ENCODE peak calls at places on chromosome 19, in seven cellular contexts. One of them, this sample, is unnamed.
A peak's percentile ranks its signal among the peaks of the same experiment; 100 is the strongest.

GRCh38 chr19:54586397-54586796 is 7.0 kb upstream of the LILRA1 start:
- DNase-seq in A549: no peak
- DNase-seq in cardiac septum: no peak
- DNase-seq in activated CD8-positive, alpha-beta memory T cell treated with anti-CD3 and anti-CD28 coated beads for 48 hours: no peak
- DNase-seq in hypothalamus: no peak
- DNase-seq in HCT116: no peak
- DNase-seq in Calu3: no peak
- DNase-seq in this sample: no peak

GRCh38 chr19:49894011-49894664 is 2.5 kb downstream of the IL4I1 start:
- DNase-seq in A549: no peak
- DNase-seq in cardiac septum: no peak
- DNase-seq in activated CD8-positive, alpha-beta memory T cell treated with anti-CD3 and anti-CD28 coated beads for 48 hours: no peak
- DNase-seq in hypothalamus: no peak
- DNase-seq in HCT116: no peak
- DNase-seq in Calu3: no peak
- DNase-seq in this sample: no peak

GRCh38 chr19:10149427-10149826 is 29.7 kb upstream of the EIF3G start:
- DNase-seq in A549: no peak
- DNase-seq in cardiac septum: no peak
- DNase-seq in activated CD8-positive, alpha-beta memory T cell treated with anti-CD3 and anti-CD28 coated beads for 48 hours: no peak
- DNase-seq in hypothalamus: no peak
- DNase-seq in HCT116: no peak
- DNase-seq in Calu3: no peak
- DNase-seq in this sample: no peak

GRCh38 chr19:18464646-18465045 is 26.7 kb upstream of the ISYNA1 start:
- DNase-seq in A549: peak; percentile 59
- DNase-seq in cardiac septum: peak; percentile 84
- DNase-seq in activated CD8-positive, alpha-beta memory T cell treated with anti-CD3 and anti-CD28 coated beads for 48 hours: no peak
- DNase-seq in hypothalamus: peak; percentile 76
- DNase-seq in HCT116: no peak
- DNase-seq in Calu3: no peak
- DNase-seq in this sample: peak; percentile 85

GRCh38 chr19:46896076-46896794 is 35.4 kb downstream of the ARHGAP35 start:
- DNase-seq in A549: no peak
- DNase-seq in cardiac septum: no peak
- DNase-seq in activated CD8-positive, alpha-beta memory T cell treated with anti-CD3 and anti-CD28 coated beads for 48 hours: no peak
- DNase-seq in hypothalamus: no peak
- DNase-seq in HCT116: no peak
- DNase-seq in Calu3: no peak
- DNase-seq in this sample: no peak

GRCh38 chr19:40576181-40576584 is 490 bp upstream of the SHKBP1 start:
- DNase-seq in A549: no peak
- DNase-seq in cardiac septum: no peak
- DNase-seq in activated CD8-positive, alpha-beta memory T cell treated with anti-CD3 and anti-CD28 coated beads for 48 hours: no peak
- DNase-seq in hypothalamus: no peak
- DNase-seq in HCT116: no peak
- DNase-seq in Calu3: no peak
- DNase-seq in this sample: no peak

GRCh38 chr19:18537431-18537830 is 5.9 kb downstream of the FKBP8 start:
- DNase-seq in A549: no peak
- DNase-seq in cardiac septum: no peak
- DNase-seq in activated CD8-positive, alpha-beta memory T cell treated with anti-CD3 and anti-CD28 coated beads for 48 hours: no peak
- DNase-seq in hypothalamus: no peak
- DNase-seq in HCT116: no peak
- DNase-seq in Calu3: no peak
- DNase-seq in this sample: no peak

GRCh38 chr19:33763661-33764343 is 32.9 kb upstream of the KCTD15 start:
- DNase-seq in A549: no peak
- DNase-seq in cardiac septum: no peak
- DNase-seq in activated CD8-positive, alpha-beta memory T cell treated with anti-CD3 and anti-CD28 coated beads for 48 hours: no peak
- DNase-seq in hypothalamus: peak; percentile 55
- DNase-seq in HCT116: no peak
- DNase-seq in Calu3: no peak
- DNase-seq in this sample: no peak

GRCh38 chr19:38061294-38061693 is 154.3 kb downstream of the SIPA1L3 start:
- DNase-seq in A549: peak; percentile 45
- DNase-seq in cardiac septum: no peak
- DNase-seq in activated CD8-positive, alpha-beta memory T cell treated with anti-CD3 and anti-CD28 coated beads for 48 hours: no peak
- DNase-seq in hypothalamus: no peak
- DNase-seq in HCT116: no peak
- DNase-seq in Calu3: no peak
- DNase-seq in this sample: peak; percentile 65

GRCh38 chr19:47752440-47753211 is 7.3 kb downstream of the NOP53 start:
- DNase-seq in A549: no peak
- DNase-seq in cardiac septum: no peak
- DNase-seq in activated CD8-positive, alpha-beta memory T cell treated with anti-CD3 and anti-CD28 coated beads for 48 hours: no peak
- DNase-seq in hypothalamus: no peak
- DNase-seq in HCT116: no peak
- DNase-seq in Calu3: no peak
- DNase-seq in this sample: no peak

GRCh38 chr19:31905980-31906948 is 439.1 kb upstream of the ZNF507 start:
- DNase-seq in A549: no peak
- DNase-seq in cardiac septum: no peak
- DNase-seq in activated CD8-positive, alpha-beta memory T cell treated with anti-CD3 and anti-CD28 coated beads for 48 hours: no peak
- DNase-seq in hypothalamus: no peak
- DNase-seq in HCT116: no peak
- DNase-seq in Calu3: no peak
- DNase-seq in this sample: no peak

GRCh38 chr19:28746486-28746885 is 466.5 kb downstream of the UQCRFS1 start:
- DNase-seq in A549: no peak
- DNase-seq in cardiac septum: no peak
- DNase-seq in activated CD8-positive, alpha-beta memory T cell treated with anti-CD3 and anti-CD28 coated beads for 48 hours: no peak
- DNase-seq in hypothalamus: no peak
- DNase-seq in HCT116: no peak
- DNase-seq in Calu3: no peak
- DNase-seq in this sample: no peak

GRCh38 chr19:57466489-57466888 is 9.5 kb upstream of the VN1R1 start:
- DNase-seq in A549: no peak
- DNase-seq in cardiac septum: peak; percentile 80
- DNase-seq in activated CD8-positive, alpha-beta memory T cell treated with anti-CD3 and anti-CD28 coated beads for 48 hours: no peak
- DNase-seq in hypothalamus: no peak
- DNase-seq in HCT116: no peak
- DNase-seq in Calu3: no peak
- DNase-seq in this sample: no peak

GRCh38 chr19:13298565-13299481 is 148.6 kb downstream of the IER2 start:
- DNase-seq in A549: no peak
- DNase-seq in cardiac septum: no peak
- DNase-seq in activated CD8-positive, alpha-beta memory T cell treated with anti-CD3 and anti-CD28 coated beads for 48 hours: no peak
- DNase-seq in hypothalamus: no peak
- DNase-seq in HCT116: no peak
- DNase-seq in Calu3: no peak
- DNase-seq in this sample: no peak

GRCh38 chr19:14237011-14237941 is 31.3 kb upstream of the ADGRL1 start:
- DNase-seq in A549: no peak
- DNase-seq in cardiac septum: no peak
- DNase-seq in activated CD8-positive, alpha-beta memory T cell treated with anti-CD3 and anti-CD28 coated beads for 48 hours: no peak
- DNase-seq in hypothalamus: no peak
- DNase-seq in HCT116: no peak
- DNase-seq in Calu3: no peak
- DNase-seq in this sample: no peak

GRCh38 chr19:28213476-28214082 is 999.4 kb downstream of the UQCRFS1 start:
- DNase-seq in A549: peak; percentile 71
- DNase-seq in cardiac septum: no peak
- DNase-seq in activated CD8-positive, alpha-beta memory T cell treated with anti-CD3 and anti-CD28 coated beads for 48 hours: no peak
- DNase-seq in hypothalamus: no peak
- DNase-seq in HCT116: no peak
- DNase-seq in Calu3: no peak
- DNase-seq in this sample: no peak

GRCh38 chr19:7869910-7870511 is 4.2 kb downstream of the PRR36 start:
- DNase-seq in A549: peak; percentile 94
- DNase-seq in cardiac septum: no peak
- DNase-seq in activated CD8-positive, alpha-beta memory T cell treated with anti-CD3 and anti-CD28 coated beads for 48 hours: no peak
- DNase-seq in hypothalamus: no peak
- DNase-seq in HCT116: peak; percentile 79
- DNase-seq in Calu3: no peak
- DNase-seq in this sample: no peak

GRCh38 chr19:39409207-39409885 is 2.7 kb downstream of the ZFP36 start:
- DNase-seq in A549: peak; percentile 89
- DNase-seq in cardiac septum: peak; percentile 95
- DNase-seq in activated CD8-positive, alpha-beta memory T cell treated with anti-CD3 and anti-CD28 coated beads for 48 hours: peak; percentile 79
- DNase-seq in hypothalamus: peak; percentile 68
- DNase-seq in HCT116: peak; percentile 90
- DNase-seq in Calu3: peak; percentile 99
- DNase-seq in this sample: peak; percentile 67

GRCh38 chr19:4676955-4677731 is 7.0 kb upstream of the MYDGF start:
- DNase-seq in A549: peak; percentile 81
- DNase-seq in cardiac septum: no peak
- DNase-seq in activated CD8-positive, alpha-beta memory T cell treated with anti-CD3 and anti-CD28 coated beads for 48 hours: no peak
- DNase-seq in hypothalamus: no peak
- DNase-seq in HCT116: peak; percentile 83
- DNase-seq in Calu3: peak; percentile 41
- DNase-seq in this sample: peak; percentile 67

GRCh38 chr19:30088567-30088966 is 146.5 kb downstream of the URI1 start:
- DNase-seq in A549: no peak
- DNase-seq in cardiac septum: no peak
- DNase-seq in activated CD8-positive, alpha-beta memory T cell treated with anti-CD3 and anti-CD28 coated beads for 48 hours: no peak
- DNase-seq in hypothalamus: no peak
- DNase-seq in HCT116: no peak
- DNase-seq in Calu3: no peak
- DNase-seq in this sample: no peak

GRCh38 chr19:7897289-7897688 is 6.4 kb upstream of the MAP2K7 start:
- DNase-seq in A549: no peak
- DNase-seq in cardiac septum: no peak
- DNase-seq in activated CD8-positive, alpha-beta memory T cell treated with anti-CD3 and anti-CD28 coated beads for 48 hours: no peak
- DNase-seq in hypothalamus: no peak
- DNase-seq in HCT116: no peak
- DNase-seq in Calu3: no peak
- DNase-seq in this sample: no peak

GRCh38 chr19:18612772-18613588 is at the start of gene TMEM59L:
- DNase-seq in A549: no peak
- DNase-seq in cardiac septum: no peak
- DNase-seq in activated CD8-positive, alpha-beta memory T cell treated with anti-CD3 and anti-CD28 coated beads for 48 hours: no peak
- DNase-seq in hypothalamus: peak; percentile 8
- DNase-seq in HCT116: no peak
- DNase-seq in Calu3: no peak
- DNase-seq in this sample: no peak

GRCh38 chr19:17333611-17334413 is 843 bp downstream of the ANO8 start:
- DNase-seq in A549: peak; percentile 67
- DNase-seq in cardiac septum: no peak
- DNase-seq in activated CD8-positive, alpha-beta memory T cell treated with anti-CD3 and anti-CD28 coated beads for 48 hours: no peak
- DNase-seq in hypothalamus: no peak
- DNase-seq in HCT116: peak; percentile 71
- DNase-seq in Calu3: peak; percentile 81
- DNase-seq in this sample: no peak

GRCh38 chr19:45716314-45717130 is 14.2 kb downstream of the FBXO46 start:
- DNase-seq in A549: peak; percentile 36
- DNase-seq in cardiac septum: no peak
- DNase-seq in activated CD8-positive, alpha-beta memory T cell treated with anti-CD3 and anti-CD28 coated beads for 48 hours: peak; percentile 16
- DNase-seq in hypothalamus: no peak
- DNase-seq in HCT116: no peak
- DNase-seq in Calu3: peak; percentile 28
- DNase-seq in this sample: peak; percentile 22

GRCh38 chr19:1446713-1447564 is 3.0 kb upstream of the APC2 start:
- DNase-seq in A549: no peak
- DNase-seq in cardiac septum: no peak
- DNase-seq in activated CD8-positive, alpha-beta memory T cell treated with anti-CD3 and anti-CD28 coated beads for 48 hours: no peak
- DNase-seq in hypothalamus: no peak
- DNase-seq in HCT116: no peak
- DNase-seq in Calu3: no peak
- DNase-seq in this sample: no peak

GRCh38 chr19:45681391-45682015 is 10.2 kb downstream of the SNRPD2 start:
- DNase-seq in A549: peak; percentile 92
- DNase-seq in cardiac septum: peak; percentile 94
- DNase-seq in activated CD8-positive, alpha-beta memory T cell treated with anti-CD3 and anti-CD28 coated beads for 48 hours: peak; percentile 70
- DNase-seq in hypothalamus: peak; percentile 79
- DNase-seq in HCT116: peak; percentile 71
- DNase-seq in Calu3: peak; percentile 96
- DNase-seq in this sample: peak; percentile 56

GRCh38 chr19:6215701-6216235 is 64.0 kb downstream of the MLLT1 start:
- DNase-seq in A549: no peak
- DNase-seq in cardiac septum: peak; percentile 60
- DNase-seq in activated CD8-positive, alpha-beta memory T cell treated with anti-CD3 and anti-CD28 coated beads for 48 hours: no peak
- DNase-seq in hypothalamus: no peak
- DNase-seq in HCT116: no peak
- DNase-seq in Calu3: no peak
- DNase-seq in this sample: no peak

GRCh38 chr19:5976768-5977167 is 1.2 kb downstream of the RANBP3 start:
- DNase-seq in A549: no peak
- DNase-seq in cardiac septum: no peak
- DNase-seq in activated CD8-positive, alpha-beta memory T cell treated with anti-CD3 and anti-CD28 coated beads for 48 hours: no peak
- DNase-seq in hypothalamus: no peak
- DNase-seq in HCT116: no peak
- DNase-seq in Calu3: no peak
- DNase-seq in this sample: no peak

GRCh38 chr19:1942934-1943555 is 2.1 kb downstream of the CSNK1G2 start:
- DNase-seq in A549: no peak
- DNase-seq in cardiac septum: no peak
- DNase-seq in activated CD8-positive, alpha-beta memory T cell treated with anti-CD3 and anti-CD28 coated beads for 48 hours: no peak
- DNase-seq in hypothalamus: no peak
- DNase-seq in HCT116: no peak
- DNase-seq in Calu3: no peak
- DNase-seq in this sample: no peak

GRCh38 chr19:7159105-7159933 is 89.8 kb downstream of the ZNF557 start:
- DNase-seq in A549: peak; percentile 18
- DNase-seq in cardiac septum: peak; percentile 89
- DNase-seq in activated CD8-positive, alpha-beta memory T cell treated with anti-CD3 and anti-CD28 coated beads for 48 hours: no peak
- DNase-seq in hypothalamus: no peak
- DNase-seq in HCT116: no peak
- DNase-seq in Calu3: no peak
- DNase-seq in this sample: no peak

GRCh38 chr19:46803555-46803954 is 15.2 kb upstream of the SLC1A5 start:
- DNase-seq in A549: no peak
- DNase-seq in cardiac septum: no peak
- DNase-seq in activated CD8-positive, alpha-beta memory T cell treated with anti-CD3 and anti-CD28 coated beads for 48 hours: no peak
- DNase-seq in hypothalamus: no peak
- DNase-seq in HCT116: no peak
- DNase-seq in Calu3: no peak
- DNase-seq in this sample: no peak

GRCh38 chr19:7494416-7495098 is 5.7 kb upstream of the PEX11G start:
- DNase-seq in A549: no peak
- DNase-seq in cardiac septum: no peak
- DNase-seq in activated CD8-positive, alpha-beta memory T cell treated with anti-CD3 and anti-CD28 coated beads for 48 hours: no peak
- DNase-seq in hypothalamus: peak; percentile 79
- DNase-seq in HCT116: no peak
- DNase-seq in Calu3: no peak
- DNase-seq in this sample: peak; percentile 55